ENCODE peak calls at places on chromosomes 11 and 22, in five cellular contexts. One of them, this sample, is unnamed. For H3K4me1, the result is how much of the 10 kb centered on the place peaks cover.

GRCh38 chr11:1087279-1087960 is 12.7 kb downstream of the MUC2 start:
- DNase-seq in HCT116: no peak
- DNase-seq in spleen: no peak
- DNase-seq in GM23338: no peak
- DNase-seq in stomach: no peak
- DNase-seq in this sample: no peak

GRCh38 chr22:23268139-23268712 is 87.9 kb downstream of the BCR start:
- DNase-seq in stomach: no peak
- DNase-seq in GM23338: peak
- DNase-seq in HCT116: no peak
- DNase-seq in spleen: no peak
- DNase-seq in this sample: no peak

GRCh38 chr11:44139565-44140313 is 44.3 kb downstream of the EXT2 start:
- DNase-seq in GM23338: no peak
- DNase-seq in stomach: no peak
- DNase-seq in spleen: no peak
- DNase-seq in HCT116: no peak
- DNase-seq in this sample: no peak

GRCh38 chr11:37642321-37642720 is 1044.3 kb upstream of the RAG2 start:
- DNase-seq in spleen: no peak
- DNase-seq in stomach: no peak
- DNase-seq in HCT116: no peak
- DNase-seq in GM23338: no peak
- DNase-seq in this sample: no peak

GRCh38 chr11:82906236-82906635 is 4.7 kb downstream of the DDIAS start:
- DNase-seq in HCT116: peak
- DNase-seq in stomach: no peak
- DNase-seq in GM23338: peak
- DNase-seq in spleen: no peak
- DNase-seq in this sample: no peak

GRCh38 chr11:64253481-64253880 is 2.2 kb downstream of the PLCB3 start:
- DNase-seq in HCT116: no peak
- DNase-seq in GM23338: no peak
- DNase-seq in spleen: no peak
- DNase-seq in stomach: no peak
- DNase-seq in this sample: peak

GRCh38 chr11:10303558-10304363 is 1.1 kb upstream of the ADM start:
- DNase-seq in stomach: peak
- DNase-seq in GM23338: peak
- DNase-seq in HCT116: no peak
- DNase-seq in spleen: peak
- DNase-seq in this sample: peak

GRCh38 chr11:68141247-68142027 is 20.2 kb upstream of the CHKA start:
- DNase-seq in spleen: no peak
- DNase-seq in stomach: no peak
- DNase-seq in GM23338: no peak
- DNase-seq in HCT116: no peak
- DNase-seq in this sample: no peak

GRCh38 chr22:19984201-19984753 is 32.3 kb downstream of the ARVCF start:
- DNase-seq in GM23338: no peak
- DNase-seq in HCT116: peak
- DNase-seq in spleen: peak
- DNase-seq in stomach: no peak
- DNase-seq in this sample: no peak

GRCh38 chr11:2898366-2899079 is 12.9 kb upstream of the CDKN1C start:
- DNase-seq in stomach: peak
- DNase-seq in GM23338: no peak
- DNase-seq in HCT116: no peak
- DNase-seq in spleen: peak
- DNase-seq in this sample: peak

GRCh38 chr22:35775339-35775738 is 57.7 kb downstream of the APOL5 start:
- DNase-seq in stomach: no peak
- DNase-seq in spleen: no peak
- DNase-seq in HCT116: no peak
- DNase-seq in GM23338: no peak
- DNase-seq in this sample: no peak

GRCh38 chr11:88313441-88313840 is 24.1 kb downstream of the CTSC start:
- DNase-seq in HCT116: no peak
- DNase-seq in spleen: no peak
- DNase-seq in GM23338: no peak
- DNase-seq in stomach: no peak
- DNase-seq in this sample: no peak

GRCh38 chr22:37431811-37432707 is 4.8 kb upstream of the ELFN2 start:
- DNase-seq in HCT116: peak
- DNase-seq in spleen: no peak
- DNase-seq in GM23338: no peak
- DNase-seq in stomach: no peak
- DNase-seq in this sample: no peak

GRCh38 chr22:37433786-37434185 is 6.5 kb upstream of the ELFN2 start:
- DNase-seq in spleen: no peak
- DNase-seq in HCT116: no peak
- DNase-seq in GM23338: no peak
- DNase-seq in stomach: no peak
- DNase-seq in this sample: no peak

GRCh38 chr22:37431366-37431765 is 4.1 kb upstream of the ELFN2 start:
- DNase-seq in spleen: no peak
- DNase-seq in stomach: no peak
- DNase-seq in HCT116: peak
- DNase-seq in GM23338: no peak
- DNase-seq in this sample: no peak

GRCh38 chr22:37432708-37433054 is 5.4 kb upstream of the ELFN2 start:
- DNase-seq in HCT116: no peak
- DNase-seq in stomach: no peak
- DNase-seq in spleen: no peak
- DNase-seq in GM23338: no peak
- DNase-seq in this sample: no peak

DNA sequence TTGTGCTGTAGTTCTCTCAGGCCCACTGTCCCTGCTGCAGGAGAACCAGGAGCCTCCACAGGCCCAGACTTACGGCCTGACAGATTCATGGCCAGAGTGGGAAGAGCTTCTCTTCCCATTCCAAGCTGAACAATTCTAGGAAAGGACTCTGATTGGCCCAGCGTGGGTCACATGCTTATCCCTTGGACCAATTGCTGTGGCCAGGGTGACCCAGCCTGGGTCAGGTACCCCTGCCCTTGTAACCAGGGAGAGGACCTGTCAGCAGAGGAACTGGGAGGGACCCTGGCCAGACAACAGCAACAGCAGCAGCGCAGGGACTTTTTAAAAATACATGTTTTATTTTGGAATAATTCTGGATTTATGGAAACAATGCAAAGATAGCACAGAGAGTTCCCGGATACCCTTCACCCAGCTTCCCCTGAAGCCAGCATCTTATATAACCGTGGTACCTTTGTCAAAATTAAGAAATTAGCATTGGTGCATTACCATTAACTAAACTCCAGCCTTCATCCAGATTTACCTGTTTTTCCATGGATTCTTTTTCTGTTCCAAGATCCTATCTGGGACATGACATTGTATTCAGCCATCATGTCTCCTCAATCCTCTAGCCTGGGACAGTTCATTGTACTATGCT is 8.8 kb upstream of the ELFN2 start:
- DNase-seq in GM23338: peak
- DNase-seq in HCT116: no peak
- DNase-seq in spleen: no peak
- DNase-seq in stomach: no peak
- DNase-seq in this sample: no peak
- TF ChIP-seq POLR2AphosphoS5 in GM23338: no peak
- TF ChIP-seq POLR2AphosphoS5 in HCT116: no peak
- TF ChIP-seq POLR2AphosphoS5 in spleen: no peak
- TF ChIP-seq POLR2AphosphoS5 in stomach: no peak
- TF ChIP-seq POLR2AphosphoS5 in this sample: no peak

GRCh38 chr11:42906226-42906625 is 405.6 kb upstream of the API5 start:
- DNase-seq in spleen: no peak
- DNase-seq in stomach: no peak
- DNase-seq in HCT116: no peak
- DNase-seq in GM23338: no peak
- DNase-seq in this sample: no peak
- H3K4me3 ChIP-seq in spleen: no peak
- H3K4me3 ChIP-seq in stomach: no peak
- H3K4me3 ChIP-seq in HCT116: no peak
- H3K4me3 ChIP-seq in GM23338: no peak
- H3K4me3 ChIP-seq in this sample: no peak

GRCh38 chr22:49666146-49666809 is 161.4 kb downstream of the BRD1 start:
- DNase-seq in GM23338: no peak
- DNase-seq in stomach: no peak
- DNase-seq in HCT116: no peak
- DNase-seq in spleen: no peak
- DNase-seq in this sample: peak
- H3K4me1 ChIP-seq in GM23338: under half
- H3K4me1 ChIP-seq in stomach: under half
- H3K4me1 ChIP-seq in HCT116: under half
- H3K4me1 ChIP-seq in spleen: under half
- H3K4me1 ChIP-seq in this sample: under half

DNA sequence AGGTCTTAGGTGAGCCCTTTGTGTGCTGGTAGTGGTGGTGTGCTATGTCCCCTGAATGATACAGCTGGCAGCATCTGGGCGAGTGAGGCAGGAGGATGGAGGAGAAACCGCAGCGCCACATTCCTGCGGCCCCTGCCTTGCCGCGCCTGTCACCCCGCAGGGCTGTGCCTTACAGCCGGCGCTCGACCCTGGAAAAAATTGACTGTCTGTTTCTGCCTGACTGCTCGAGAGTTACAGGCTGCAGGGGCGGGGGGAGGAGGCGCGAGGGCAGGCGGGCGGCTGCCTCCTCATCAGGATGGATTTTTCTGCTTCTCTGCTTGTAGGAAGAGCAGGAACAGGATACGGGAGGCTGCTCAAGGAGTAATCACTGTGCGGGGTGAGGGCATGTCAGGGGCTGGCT is 443.4 kb downstream of the MIAT start:
- DNase-seq in stomach: no peak
- DNase-seq in HCT116: no peak
- DNase-seq in GM23338: peak
- DNase-seq in spleen: no peak
- DNase-seq in this sample: no peak
- TF ChIP-seq POLR2AphosphoS5 in stomach: no peak
- TF ChIP-seq POLR2AphosphoS5 in HCT116: no peak
- TF ChIP-seq POLR2AphosphoS5 in GM23338: no peak
- TF ChIP-seq POLR2AphosphoS5 in spleen: no peak
- TF ChIP-seq POLR2AphosphoS5 in this sample: no peak